ENCODE peak calls at places on chromosomes 1 and 21, in four cellular contexts. One of them, this sample, is unnamed.

GRCh38 chr1:192445849-192446489 is 129.2 kb downstream of the RGS21 start:
- DNase-seq in GM12878: no peak
- DNase-seq in H1: peak; percentile 67
- DNase-seq in HepG2: peak; percentile 7
- DNase-seq in this sample: peak; percentile 47

GRCh38 chr1:149849947-149850360 is 49.4 kb upstream of the BOLA1 start:
- DNase-seq in GM12878: no peak
- DNase-seq in H1: no peak
- DNase-seq in HepG2: no peak
- DNase-seq in this sample: no peak

GRCh38 chr1:12434174-12434573 is 183.8 kb downstream of the DHRS3 start:
- DNase-seq in GM12878: peak; percentile 73
- DNase-seq in H1: no peak
- DNase-seq in HepG2: no peak
- DNase-seq in this sample: no peak

GRCh38 chr1:30787266-30787665 is 29.7 kb upstream of the LAPTM5 start:
- DNase-seq in GM12878: no peak
- DNase-seq in H1: no peak
- DNase-seq in HepG2: no peak
- DNase-seq in this sample: no peak

GRCh38 chr1:238111521-238111920 is 220.8 kb upstream of the ZP4 start:
- DNase-seq in GM12878: no peak
- DNase-seq in H1: no peak
- DNase-seq in HepG2: no peak
- DNase-seq in this sample: no peak

GRCh38 chr1:84698718-84699117 is 8.5 kb upstream of the SSX2IP start:
- DNase-seq in GM12878: no peak
- DNase-seq in H1: no peak
- DNase-seq in HepG2: no peak
- DNase-seq in this sample: no peak

GRCh38 chr21:42332557-42332956 is 17.3 kb upstream of the TFF3 start:
- DNase-seq in GM12878: no peak
- DNase-seq in H1: no peak
- DNase-seq in HepG2: no peak
- DNase-seq in this sample: no peak

GRCh38 chr1:244207935-244208244 is 156.8 kb downstream of the ZBTB18 start:
- DNase-seq in GM12878: no peak
- DNase-seq in H1: no peak
- DNase-seq in HepG2: peak; percentile 75
- DNase-seq in this sample: no peak

GRCh38 chr1:29544406-29544805 is 308.1 kb downstream of the PTPRU start:
- DNase-seq in GM12878: no peak
- DNase-seq in H1: no peak
- DNase-seq in HepG2: no peak
- DNase-seq in this sample: no peak

DNA sequence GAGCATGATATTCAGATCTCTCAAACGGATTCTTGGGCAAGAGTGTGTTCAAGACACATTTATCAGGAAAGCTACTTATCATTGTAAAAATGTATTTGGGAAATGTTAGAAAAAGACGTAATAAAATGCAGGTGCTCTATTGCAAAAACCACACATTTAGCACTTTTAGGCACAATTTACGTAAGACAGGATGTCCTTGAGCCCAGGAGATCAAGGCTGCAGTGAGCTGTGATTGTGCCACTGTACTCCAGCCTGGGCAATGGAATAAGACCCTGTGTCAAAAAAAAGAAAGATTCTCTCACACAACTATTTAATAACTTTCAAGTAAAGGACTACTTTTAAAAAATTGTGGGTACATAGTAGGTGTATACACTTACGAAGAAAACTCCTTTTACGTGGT is 18.4 kb downstream of the SLC25A33 start:
- DNase-seq in GM12878: no peak
- DNase-seq in H1: no peak
- DNase-seq in HepG2: peak; percentile 43
- DNase-seq in this sample: no peak
- H3K4me1 ChIP-seq in GM12878: no peaks in the 10 kb centered on the region
- H3K4me1 ChIP-seq in H1: no peaks in the 10 kb centered on the region
- H3K4me1 ChIP-seq in HepG2: peaks cover 94% of the 10 kb centered on the region
- H3K4me1 ChIP-seq in this sample: no peaks in the 10 kb centered on the region

GRCh38 chr1:227895828-227896685 is 51.7 kb downstream of the WNT9A start:
- DNase-seq in GM12878: no peak
- DNase-seq in H1: peak; percentile 55
- DNase-seq in HepG2: peak; percentile 71
- DNase-seq in this sample: no peak
- TF ChIP-seq SUZ12 in GM12878: no peak
- TF ChIP-seq SUZ12 in H1: no peak
- TF ChIP-seq SUZ12 in HepG2: no peak
- TF ChIP-seq SUZ12 in this sample: no peak

DNA sequence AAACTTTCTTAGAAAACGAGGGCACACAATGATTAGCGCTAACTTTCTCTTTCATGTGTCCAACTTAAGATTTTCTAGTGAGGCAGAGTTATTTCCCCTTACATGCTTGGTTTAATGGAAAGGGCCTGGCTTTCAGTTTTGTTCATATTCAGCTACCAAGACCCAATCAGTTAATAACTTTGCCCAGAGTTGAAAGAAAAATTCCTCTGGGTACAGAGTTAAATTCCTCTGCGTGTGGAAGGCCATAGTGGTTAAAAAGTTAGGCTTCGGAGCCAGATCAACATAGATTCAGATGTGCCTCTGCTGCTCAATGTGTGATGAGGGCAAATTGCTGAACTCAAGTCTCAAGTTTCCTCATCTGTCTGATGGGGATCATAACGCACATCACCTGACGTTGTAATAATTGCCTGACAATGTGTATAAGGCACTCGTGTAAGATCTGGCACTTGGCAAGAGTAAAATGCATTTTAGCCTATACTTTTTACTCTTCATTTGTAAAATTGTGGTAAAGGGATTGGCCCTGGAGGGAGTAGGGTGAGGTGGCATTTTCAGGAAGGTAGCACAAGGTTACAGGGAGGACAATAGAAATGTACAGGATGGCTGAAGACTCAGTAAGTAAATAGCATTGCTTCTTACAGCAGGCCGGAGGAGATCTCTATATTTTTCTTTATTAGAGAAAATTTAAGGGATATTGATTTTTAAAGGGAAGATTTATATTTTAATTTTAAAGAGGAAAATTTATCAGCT is 103.4 kb downstream of the ROR1 start:
- DNase-seq in GM12878: no peak
- DNase-seq in H1: no peak
- DNase-seq in HepG2: no peak
- DNase-seq in this sample: no peak
- H3K4me1 ChIP-seq in GM12878: no peaks in the 10 kb centered on the region
- H3K4me1 ChIP-seq in H1: peaks cover 3% of the 10 kb centered on the region
- H3K4me1 ChIP-seq in HepG2: no peaks in the 10 kb centered on the region
- H3K4me1 ChIP-seq in this sample: no peaks in the 10 kb centered on the region

GRCh38 chr21:33360871-33361602 is 36.3 kb downstream of the IFNAR1 start:
- DNase-seq in GM12878: peak; percentile 78
- DNase-seq in H1: peak; percentile 96
- DNase-seq in HepG2: peak; percentile 50
- DNase-seq in this sample: peak; percentile 81
- TF ChIP-seq SUZ12 in GM12878: no peak
- TF ChIP-seq SUZ12 in H1: no peak
- TF ChIP-seq SUZ12 in HepG2: no peak
- TF ChIP-seq SUZ12 in this sample: no peak

GRCh38 chr1:23168462-23169218 is at the start of gene LUZP1:
- DNase-seq in GM12878: no peak
- DNase-seq in H1: peak; percentile 98
- DNase-seq in HepG2: peak; percentile 62
- DNase-seq in this sample: peak; percentile 57
- H3K4me1 ChIP-seq in GM12878: peaks cover 7% of the 10 kb centered on the region
- H3K4me1 ChIP-seq in H1: peaks cover 8% of the 10 kb centered on the region
- H3K4me1 ChIP-seq in HepG2: peaks cover 52% of the 10 kb centered on the region
- H3K4me1 ChIP-seq in this sample: peaks cover 3% of the 10 kb centered on the region

This sample was measured in NT2/D1.